ENCODE peak calls at places on chromosome 22, in ten cellular contexts. M, A, G, Y, J, T, E, I, H and U are unnamed samples.

GRCh38 chr22:32643246-32643645 is 158.3 kb upstream of the TIMP3 start:
- DNase-seq in T (no peak), A (no peak), G (no peak), M (no peak), E (no peak), J (no peak), H (no peak), I (no peak), Y (no peak), U (no peak)

GRCh38 chr22:24875862-24876506 is 70.0 kb downstream of the SGSM1 start:
- DNase-seq in G (no peak), A (no peak), T (no peak), H (peak; percentile 8), M (no peak), Y (no peak), I (no peak), J (peak; percentile 63), E (no peak), U (no peak)

GRCh38 chr22:27987557-27987956 is 68.5 kb upstream of the PITPNB start:
- DNase-seq in J (no peak), E (peak; percentile 56), I (peak; percentile 79), A (no peak), M (no peak), T (no peak), Y (no peak), G (no peak), H (no peak), U (peak; percentile 38)

GRCh38 chr22:27370281-27370680 is 431.3 kb downstream of the MN1 start:
- DNase-seq in A (no peak), M (no peak), J (no peak), T (no peak), Y (no peak), G (no peak), I (no peak), H (no peak), E (no peak), U (no peak)

GRCh38 chr22:28034760-28035401 is 115.8 kb upstream of the PITPNB start:
- DNase-seq in I (peak; percentile 60), G (peak; percentile 83), Y (peak; percentile 75), J (peak; percentile 54), T (peak; percentile 64), H (no peak), E (no peak), A (no peak), M (peak; percentile 71), U (peak; percentile 86)

GRCh38 chr22:38109391-38110000 is 988 bp downstream of the BAIAP2L2 start:
- DNase-seq in T (no peak), E (no peak), M (no peak), Y (peak; percentile 79), J (no peak), I (no peak), A (no peak), G (peak; percentile 44), H (peak; percentile 47), U (no peak)

GRCh38 chr22:32340437-32340836 is 17.2 kb upstream of the RFPL3 start:
- DNase-seq in Y (no peak), A (no peak), H (no peak), T (no peak), E (no peak), J (no peak), I (no peak), M (no peak), G (no peak), U (peak; percentile 32)

GRCh38 chr22:43001271-43002197 is 13.4 kb downstream of the PACSIN2 start:
- DNase-seq in E (no peak), G (no peak), M (no peak), I (peak; percentile 49), H (peak; percentile 32), Y (no peak), J (no peak), A (no peak), T (no peak), U (no peak)

GRCh38 chr22:41369089-41369745 is 12.5 kb upstream of the TEF start:
- DNase-seq in G (no peak), A (no peak), T (no peak), M (no peak), E (no peak), Y (peak; percentile 74), I (no peak), J (no peak), H (no peak), U (no peak)

GRCh38 chr22:26998134-26998533 is 340.7 kb downstream of the MIAT start:
- DNase-seq in I (no peak), E (no peak), M (no peak), Y (no peak), G (no peak), J (no peak), T (no peak), H (no peak), A (no peak), U (no peak)

GRCh38 chr22:40855104-40855959 is 1.1 kb downstream of the ST13 start:
- DNase-seq in J (peak; percentile 23), H (no peak), G (no peak), T (no peak), E (no peak), Y (no peak), M (peak; percentile 30), A (no peak), I (no peak), U (no peak)

GRCh38 chr22:16954060-16954403 is 54.0 kb downstream of the GAB4 start:
- DNase-seq in M (no peak), H (no peak), I (no peak), J (no peak), T (no peak), Y (no peak), E (no peak), G (no peak), A (no peak), U (peak; percentile 21)

GRCh38 chr22:49169074-49169744 is 658.5 kb downstream of the BRD1 start:
- DNase-seq in I (no peak), Y (no peak), T (no peak), G (peak; percentile 42), E (no peak), H (no peak), A (no peak), J (no peak), M (no peak), U (no peak)

GRCh38 chr22:31230871-31231621 is 18.9 kb downstream of the LIMK2 start:
- DNase-seq in E (no peak), T (no peak), M (no peak), I (peak; percentile 54), G (no peak), J (peak; percentile 79), Y (no peak), A (no peak), H (peak; percentile 77), U (no peak)

GRCh38 chr22:37571992-37572373 is 7.9 kb downstream of the LGALS2 start:
- DNase-seq in I (no peak), H (no peak), Y (no peak), M (no peak), E (no peak), J (no peak), A (no peak), T (no peak), G (no peak), U (no peak)

GRCh38 chr22:19988965-19989724 is 27.5 kb downstream of the ARVCF start:
- DNase-seq in Y (peak; percentile 53), J (no peak), A (no peak), E (no peak), G (peak; percentile 64), I (no peak), H (no peak), M (no peak), T (no peak), U (no peak)

GRCh38 chr22:19986410-19987341 is 29.9 kb downstream of the ARVCF start:
- DNase-seq in G (peak; percentile 93), T (peak; percentile 62), M (peak; percentile 78), J (peak; percentile 93), Y (peak; percentile 92), H (peak; percentile 55), I (peak; percentile 46), E (no peak), A (no peak), U (peak; percentile 76)

GRCh38 chr22:19989725-19990067 is 26.9 kb downstream of the ARVCF start:
- DNase-seq in T (no peak), E (no peak), G (peak; percentile 20), H (no peak), A (no peak), Y (no peak), J (no peak), I (no peak), M (no peak), U (no peak)

GRCh38 chr22:19987394-19988306 is 29.0 kb downstream of the ARVCF start:
- DNase-seq in H (no peak), J (no peak), M (no peak), T (no peak), A (no peak), G (peak; percentile 49), I (no peak), Y (peak; percentile 60), E (no peak), U (no peak)

DNA sequence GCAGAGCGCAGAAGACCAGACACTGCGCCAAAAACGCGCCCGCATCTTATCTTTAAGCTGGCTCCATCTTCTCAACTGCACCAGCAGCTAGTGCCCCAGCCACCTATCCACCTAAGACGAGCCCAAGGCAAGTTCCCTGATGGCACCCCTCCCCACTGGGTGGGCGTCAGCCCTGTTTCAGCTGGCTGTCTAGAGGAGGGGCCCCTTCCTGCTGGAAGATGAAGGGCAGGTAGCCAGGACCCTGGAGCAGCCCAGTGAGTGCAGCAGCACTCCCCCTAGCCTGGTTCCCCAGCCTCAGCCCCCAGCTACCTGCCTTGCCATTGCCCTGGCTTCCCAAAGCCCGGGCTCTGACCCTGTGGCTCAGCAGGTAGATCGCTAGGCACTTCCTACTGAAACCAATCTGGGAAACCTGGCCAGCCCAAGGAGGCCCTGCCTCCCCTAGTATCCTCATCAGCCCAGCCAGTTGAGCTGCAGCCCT is 28.3 kb downstream of the ARVCF start:
- DNase-seq in J (no peak), A (no peak), T (no peak), E (no peak), M (no peak), H (no peak), G (peak; percentile 64), I (no peak), Y (peak; percentile 60), U (no peak)
- H3K27me3 ChIP-seq in J (no peaks in the 10 kb centered on the region), A (no peaks in the 10 kb centered on the region), T (no peaks in the 10 kb centered on the region), E (no peaks in the 10 kb centered on the region), M (no peaks in the 10 kb centered on the region), H (no peaks in the 10 kb centered on the region), G (no peaks in the 10 kb centered on the region), I (no peaks in the 10 kb centered on the region), Y (no peaks in the 10 kb centered on the region), U (no peaks in the 10 kb centered on the region)

GRCh38 chr22:45450931-45451651 is 37.6 kb downstream of the RIBC2 start:
- DNase-seq in E (no peak), J (peak; percentile 57), I (no peak), M (peak; percentile 65), H (no peak), G (no peak), Y (no peak), A (no peak), T (no peak), U (peak; percentile 79)
- H3K27me3 ChIP-seq in E (peaks cover 21% of the 10 kb centered on the region), J (no peaks in the 10 kb centered on the region), I (no peaks in the 10 kb centered on the region), M (no peaks in the 10 kb centered on the region), H (no peaks in the 10 kb centered on the region), G (no peaks in the 10 kb centered on the region), Y (no peaks in the 10 kb centered on the region), A (no peaks in the 10 kb centered on the region), T (no peaks in the 10 kb centered on the region), U (no peaks in the 10 kb centered on the region)

GRCh38 chr22:39618996-39619530 is 48.5 kb downstream of the CACNA1I start:
- DNase-seq in J (no peak), T (no peak), H (no peak), E (no peak), M (no peak), G (peak; percentile 31), I (no peak), A (no peak), Y (no peak), U (no peak)
- H3K27me3 ChIP-seq in J (no peaks in the 10 kb centered on the region), T (no peaks in the 10 kb centered on the region), H (peaks cover 4% of the 10 kb centered on the region), E (peaks cover 47% of the 10 kb centered on the region), M (peaks cover 15% of the 10 kb centered on the region), G (peaks cover 23% of the 10 kb centered on the region), I (peaks cover 23% of the 10 kb centered on the region), A (no peaks in the 10 kb centered on the region), Y (no peaks in the 10 kb centered on the region), U (peaks cover 4% of the 10 kb centered on the region)

GRCh38 chr22:22696104-22696503 is 51.7 kb downstream of the GGTLC2 start:
- DNase-seq in T (no peak), E (no peak), Y (no peak), M (no peak), A (no peak), G (no peak), I (no peak), J (no peak), H (no peak), U (no peak)
- H3K27me3 ChIP-seq in T (no peaks in the 10 kb centered on the region), E (no peaks in the 10 kb centered on the region), Y (no peaks in the 10 kb centered on the region), M (no peaks in the 10 kb centered on the region), A (no peaks in the 10 kb centered on the region), G (no peaks in the 10 kb centered on the region), I (peaks cover 14% of the 10 kb centered on the region), J (no peaks in the 10 kb centered on the region), H (no peaks in the 10 kb centered on the region), U (no peaks in the 10 kb centered on the region)